ENCODE peak calls at places on chromosomes 6 and 20, in nine cellular contexts. O, T, K, C, Y, S, A, D and R are unnamed samples.
A peak's percentile ranks its signal among the peaks of the same experiment; 100 is the strongest.

GRCh38 chr6:47992805-47993204 is 118.2 kb downstream of the PTCHD4 start:
- DNase-seq in O (no peak), T (no peak), K (no peak), C (no peak), Y (no peak), S (no peak), A (no peak), D (no peak), R (no peak)

GRCh38 chr6:99151634-99152344 is 197.7 kb downstream of the FAXC start:
- DNase-seq in O (peak; percentile 26), T (no peak), K (peak; percentile 20), C (peak; percentile 45), Y (no peak), S (no peak), A (peak; percentile 25), D (peak; percentile 34), R (peak; percentile 11)

GRCh38 chr20:44151621-44152416 is 35.2 kb downstream of the JPH2 start:
- DNase-seq in O (no peak), T (peak; percentile 67), K (no peak), C (no peak), Y (no peak), S (no peak), A (no peak), D (no peak), R (no peak)

GRCh38 chr20:18647777-18648176 is 59.9 kb downstream of the DTD1 start:
- DNase-seq in O (no peak), T (no peak), K (no peak), C (no peak), Y (no peak), S (no peak), A (no peak), D (no peak), R (no peak)

GRCh38 chr6:44223471-44224153 is at the start of gene SLC29A1:
- DNase-seq in O (no peak), T (peak; percentile 59), K (no peak), C (peak; percentile 91), Y (peak; percentile 85), S (peak; percentile 91), A (peak; percentile 79), D (peak; percentile 85), R (peak; percentile 39)

GRCh38 chr20:61980647-61981583 is 84.8 kb downstream of the TAF4 start:
- DNase-seq in O (peak; percentile 16), T (peak; percentile 38), K (no peak), C (peak; percentile 76), Y (no peak), S (no peak), A (no peak), D (peak; percentile 8), R (peak; percentile 53)

GRCh38 chr6:43570876-43571441 is 4.9 kb downstream of the XPO5 start:
- DNase-seq in O (no peak), T (no peak), K (no peak), C (no peak), Y (no peak), S (no peak), A (no peak), D (no peak), R (peak; percentile 27)

GRCh38 chr20:50215917-50216316 is 25.3 kb downstream of the CEBPB start:
- DNase-seq in O (no peak), T (no peak), K (no peak), C (no peak), Y (no peak), S (peak; percentile 45), A (peak; percentile 56), D (no peak), R (no peak)

GRCh38 chr6:138685257-138685656 is 88.3 kb upstream of the CCDC28A start:
- DNase-seq in O (no peak), T (no peak), K (no peak), C (no peak), Y (no peak), S (no peak), A (no peak), D (no peak), R (no peak)

GRCh38 chr6:43368517-43369160 is 808 bp downstream of the ZNF318 start:
- DNase-seq in O (peak; percentile 40), T (no peak), K (no peak), C (peak; percentile 35), Y (peak; percentile 44), S (peak; percentile 79), A (peak; percentile 50), D (peak; percentile 23), R (peak; percentile 49)

GRCh38 chr6:72554203-72554564 is 67.7 kb upstream of the KCNQ5 start:
- DNase-seq in O (peak; percentile 53), T (no peak), K (no peak), C (no peak), Y (no peak), S (no peak), A (no peak), D (no peak), R (peak; percentile 58)

GRCh38 chr20:36885355-36885754 is 9.4 kb downstream of the TLDC2 start:
- DNase-seq in O (no peak), T (no peak), K (no peak), C (no peak), Y (no peak), S (no peak), A (no peak), D (no peak), R (no peak)

GRCh38 chr20:17843246-17844132 is 125.1 kb downstream of the SNX5 start:
- DNase-seq in O (peak; percentile 98), T (peak; percentile 76), K (no peak), C (peak; percentile 44), Y (peak; percentile 72), S (peak; percentile 73), A (no peak), D (no peak), R (peak; percentile 97)

GRCh38 chr6:3625161-3625979 is 126.1 kb downstream of the PXDC1 start:
- DNase-seq in O (no peak), T (peak; percentile 15), K (no peak), C (no peak), Y (no peak), S (no peak), A (no peak), D (no peak), R (no peak)

GRCh38 chr6:33296797-33297405 is 1.8 kb downstream of the RGL2 start:
- DNase-seq in O (no peak), T (no peak), K (no peak), C (no peak), Y (no peak), S (no peak), A (no peak), D (no peak), R (no peak)
- H3K4me3 ChIP-seq in O (no peak overlapping the region), T (peak overlapping the region; percentile 91), K (peak overlapping the region; percentile 50), C (peak overlapping the region; percentile 83), Y (peak overlapping the region; percentile 79), S (no peak overlapping the region), A (peak overlapping the region; percentile 86), D (no peak overlapping the region), R (peak overlapping the region; percentile 81)

GRCh38 chr6:4907602-4908001 is 96.2 kb downstream of the RPP40 start:
- DNase-seq in O (no peak), T (no peak), K (no peak), C (no peak), Y (no peak), S (no peak), A (no peak), D (peak; percentile 11), R (no peak)
- H3K4me3 ChIP-seq in O (no peak overlapping the region), T (no peak overlapping the region), K (no peak overlapping the region), C (no peak overlapping the region), Y (no peak overlapping the region), S (no peak overlapping the region), A (no peak overlapping the region), D (no peak overlapping the region), R (no peak overlapping the region)

GRCh38 chr20:33407796-33408195 is 6.5 kb upstream of the CDK5RAP1 start:
- DNase-seq in O (peak; percentile 54), T (no peak), K (no peak), C (no peak), Y (no peak), S (no peak), A (no peak), D (no peak), R (no peak)

GRCh38 chr20:33408313-33408712 is 7.0 kb upstream of the CDK5RAP1 start:
- DNase-seq in O (no peak), T (no peak), K (no peak), C (no peak), Y (no peak), S (no peak), A (no peak), D (no peak), R (no peak)

GRCh38 chr20:33407251-33407650 is 5.9 kb upstream of the CDK5RAP1 start:
- DNase-seq in O (peak; percentile 72), T (no peak), K (no peak), C (no peak), Y (no peak), S (no peak), A (no peak), D (no peak), R (peak; percentile 17)

GRCh38 chr20:33410081-33410742 is 8.9 kb upstream of the CDK5RAP1 start:
- DNase-seq in O (no peak), T (no peak), K (no peak), C (no peak), Y (no peak), S (no peak), A (no peak), D (no peak), R (no peak)

DNA sequence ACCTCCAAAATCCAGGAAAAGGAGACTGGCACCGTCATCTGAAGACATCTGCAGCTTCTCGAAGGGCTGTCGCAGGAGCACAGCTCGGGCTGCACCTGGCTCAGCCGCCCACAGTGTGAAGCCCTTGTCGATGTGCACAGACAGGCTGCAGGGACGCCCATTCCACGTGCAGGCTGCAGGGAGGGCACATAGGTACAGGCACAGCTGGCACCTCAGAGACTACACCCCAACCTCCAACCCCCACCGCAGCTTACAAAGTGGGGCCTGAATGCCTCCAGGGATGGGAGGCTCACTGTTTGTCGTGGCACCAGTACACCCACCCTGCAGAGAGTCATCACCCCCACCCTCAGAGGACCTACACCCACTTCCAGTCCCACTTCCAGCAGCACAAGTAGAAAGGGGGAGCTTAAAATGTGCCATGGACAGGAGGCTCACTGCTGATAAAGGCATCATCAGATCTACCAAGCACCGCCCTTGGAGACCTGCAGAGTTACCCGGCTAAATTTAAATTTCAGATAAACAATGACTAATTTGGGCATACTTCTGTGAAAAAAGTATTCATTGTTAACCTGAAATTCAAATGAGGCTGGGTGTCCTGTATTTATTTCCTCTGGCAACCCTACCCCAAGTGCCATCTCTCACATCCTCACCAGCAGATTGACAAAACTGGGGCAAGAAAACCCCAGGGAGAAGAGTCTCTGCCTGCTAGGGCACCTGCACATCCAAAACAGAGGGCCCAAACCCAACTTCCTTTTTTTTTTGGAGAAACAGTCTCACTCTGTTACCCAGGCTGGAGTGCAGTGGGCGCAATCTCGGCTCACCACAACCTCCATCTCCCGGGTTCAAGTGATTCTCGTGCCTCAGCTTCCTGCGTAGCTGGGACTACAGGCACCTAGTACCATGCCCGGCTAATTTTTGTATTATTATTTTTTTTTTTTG is 7.7 kb upstream of the CDK5RAP1 start:
- DNase-seq in O (no peak), T (no peak), K (no peak), C (peak; percentile 89), Y (no peak), S (no peak), A (no peak), D (no peak), R (no peak)
- H3K4me3 ChIP-seq in O (no peak overlapping the region), T (no peak overlapping the region), K (no peak overlapping the region), C (peak overlapping the region; percentile 60), Y (no peak overlapping the region), S (no peak overlapping the region), A (no peak overlapping the region), D (no peak overlapping the region), R (no peak overlapping the region)

DNA sequence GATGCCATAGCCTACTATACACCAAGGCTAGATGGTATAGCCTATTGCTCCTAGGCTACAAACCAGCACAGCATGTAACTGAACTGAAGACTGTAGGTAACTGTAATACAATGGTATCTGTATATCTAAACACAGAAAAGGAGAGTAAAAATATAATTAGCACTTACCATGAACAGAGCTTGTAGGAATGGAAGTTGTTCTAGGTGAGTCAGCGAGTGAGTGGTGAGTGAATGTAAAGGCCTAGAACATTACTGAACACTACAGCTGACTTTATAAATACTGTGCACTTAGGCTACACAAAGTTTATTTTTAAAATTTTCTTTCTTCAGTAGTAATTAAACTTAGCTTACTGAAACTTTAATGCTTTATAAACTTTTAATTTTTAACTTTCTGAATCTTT is 129.5 kb downstream of the BTBD9 start:
- DNase-seq in O (no peak), T (no peak), K (no peak), C (no peak), Y (no peak), S (no peak), A (no peak), D (no peak), R (peak; percentile 10)
- H3K4me3 ChIP-seq in O (no peak overlapping the region), T (no peak overlapping the region), K (no peak overlapping the region), C (no peak overlapping the region), Y (no peak overlapping the region), S (no peak overlapping the region), A (no peak overlapping the region), D (no peak overlapping the region), R (no peak overlapping the region)